ENCODE peak calls at places on chromosomes 5 and 9, in four cellular contexts. One of them, this sample, is unnamed.

GRCh38 chr9:123757547-123757946 is 172.4 kb downstream of the DENND1A start:
- DNase-seq in DMS79 treated with DMSO at 0.1 percent for 48 hours: no peak
- DNase-seq in EL: no peak
- DNase-seq in effector memory CD8-positive, alpha-beta T cell: no peak
- DNase-seq in this sample: no peak

GRCh38 chr5:35313296-35313695 is 83.0 kb upstream of the PRLR start:
- DNase-seq in DMS79 treated with DMSO at 0.1 percent for 48 hours: no peak
- DNase-seq in EL: peak
- DNase-seq in effector memory CD8-positive, alpha-beta T cell: no peak
- DNase-seq in this sample: peak

GRCh38 chr9:123312306-123312877 is 43.6 kb upstream of the CRB2 start:
- DNase-seq in DMS79 treated with DMSO at 0.1 percent for 48 hours: no peak
- DNase-seq in EL: no peak
- DNase-seq in effector memory CD8-positive, alpha-beta T cell: no peak
- DNase-seq in this sample: no peak

GRCh38 chr5:170110403-170111087 is 4.8 kb downstream of the FOXI1 start:
- DNase-seq in DMS79 treated with DMSO at 0.1 percent for 48 hours: no peak
- DNase-seq in EL: no peak
- DNase-seq in effector memory CD8-positive, alpha-beta T cell: no peak
- DNase-seq in this sample: no peak

GRCh38 chr5:72036951-72037350 is 70.3 kb upstream of the MAP1B start:
- DNase-seq in DMS79 treated with DMSO at 0.1 percent for 48 hours: no peak
- DNase-seq in EL: peak
- DNase-seq in effector memory CD8-positive, alpha-beta T cell: no peak
- DNase-seq in this sample: no peak

GRCh38 chr9:19554518-19554917 is 145.7 kb downstream of the ACER2 start:
- DNase-seq in DMS79 treated with DMSO at 0.1 percent for 48 hours: no peak
- DNase-seq in EL: no peak
- DNase-seq in effector memory CD8-positive, alpha-beta T cell: no peak
- DNase-seq in this sample: no peak

GRCh38 chr5:177132504-177133118 is 962 bp upstream of the NSD1 start:
- DNase-seq in DMS79 treated with DMSO at 0.1 percent for 48 hours: no peak
- DNase-seq in EL: peak
- DNase-seq in effector memory CD8-positive, alpha-beta T cell: no peak
- DNase-seq in this sample: no peak

GRCh38 chr5:64923151-64923685 is 154.5 kb downstream of the CWC27 start:
- DNase-seq in DMS79 treated with DMSO at 0.1 percent for 48 hours: no peak
- DNase-seq in EL: peak
- DNase-seq in effector memory CD8-positive, alpha-beta T cell: no peak
- DNase-seq in this sample: no peak

GRCh38 chr5:80757290-80757689 is 102.5 kb upstream of the DHFR start:
- DNase-seq in DMS79 treated with DMSO at 0.1 percent for 48 hours: no peak
- DNase-seq in EL: no peak
- DNase-seq in effector memory CD8-positive, alpha-beta T cell: no peak
- DNase-seq in this sample: no peak

GRCh38 chr9:14529629-14530028 is 163.6 kb downstream of the ZDHHC21 start:
- DNase-seq in DMS79 treated with DMSO at 0.1 percent for 48 hours: peak
- DNase-seq in EL: no peak
- DNase-seq in effector memory CD8-positive, alpha-beta T cell: no peak
- DNase-seq in this sample: no peak

GRCh38 chr5:84817953-84818352 is 433.3 kb upstream of the EDIL3 start:
- DNase-seq in DMS79 treated with DMSO at 0.1 percent for 48 hours: no peak
- DNase-seq in EL: no peak
- DNase-seq in effector memory CD8-positive, alpha-beta T cell: no peak
- DNase-seq in this sample: no peak

GRCh38 chr9:14314424-14314928 is 535 bp upstream of the NFIB start:
- DNase-seq in DMS79 treated with DMSO at 0.1 percent for 48 hours: peak
- DNase-seq in EL: peak
- DNase-seq in effector memory CD8-positive, alpha-beta T cell: no peak
- DNase-seq in this sample: no peak

GRCh38 chr9:12657233-12657632 is 36.0 kb upstream of the TYRP1 start:
- DNase-seq in DMS79 treated with DMSO at 0.1 percent for 48 hours: no peak
- DNase-seq in EL: no peak
- DNase-seq in effector memory CD8-positive, alpha-beta T cell: no peak
- DNase-seq in this sample: no peak

GRCh38 chr5:53607896-53608295 is 47.5 kb downstream of the NDUFS4 start:
- DNase-seq in DMS79 treated with DMSO at 0.1 percent for 48 hours: no peak
- DNase-seq in EL: peak
- DNase-seq in effector memory CD8-positive, alpha-beta T cell: no peak
- DNase-seq in this sample: peak

GRCh38 chr5:135951807-135952206 is 3.0 kb downstream of the LECT2 start:
- DNase-seq in DMS79 treated with DMSO at 0.1 percent for 48 hours: no peak
- DNase-seq in EL: no peak
- DNase-seq in effector memory CD8-positive, alpha-beta T cell: no peak
- DNase-seq in this sample: no peak

GRCh38 chr5:76273491-76273890 is 129.6 kb upstream of the IQGAP2 start:
- DNase-seq in DMS79 treated with DMSO at 0.1 percent for 48 hours: no peak
- DNase-seq in EL: no peak
- DNase-seq in effector memory CD8-positive, alpha-beta T cell: no peak
- DNase-seq in this sample: no peak

GRCh38 chr5:170338933-170339779 is 41.6 kb upstream of the LCP2 start:
- DNase-seq in DMS79 treated with DMSO at 0.1 percent for 48 hours: no peak
- DNase-seq in EL: no peak
- DNase-seq in effector memory CD8-positive, alpha-beta T cell: peak
- DNase-seq in this sample: no peak

GRCh38 chr5:175691761-175692160 is 33.9 kb downstream of the HRH2 start:
- DNase-seq in DMS79 treated with DMSO at 0.1 percent for 48 hours: no peak
- DNase-seq in EL: no peak
- DNase-seq in effector memory CD8-positive, alpha-beta T cell: no peak
- DNase-seq in this sample: no peak

GRCh38 chr5:149341846-149342245 is 3.5 kb upstream of the GRPEL2 start:
- DNase-seq in DMS79 treated with DMSO at 0.1 percent for 48 hours: no peak
- DNase-seq in EL: no peak
- DNase-seq in effector memory CD8-positive, alpha-beta T cell: no peak
- DNase-seq in this sample: no peak

GRCh38 chr5:28397502-28397941 is 1359.1 kb upstream of the CDH9 start:
- DNase-seq in DMS79 treated with DMSO at 0.1 percent for 48 hours: no peak
- DNase-seq in EL: no peak
- DNase-seq in effector memory CD8-positive, alpha-beta T cell: no peak
- DNase-seq in this sample: no peak

GRCh38 chr9:125593581-125593980 is 113.4 kb downstream of the MAPKAP1 start:
- DNase-seq in DMS79 treated with DMSO at 0.1 percent for 48 hours: no peak
- DNase-seq in EL: peak
- DNase-seq in effector memory CD8-positive, alpha-beta T cell: no peak
- DNase-seq in this sample: no peak

GRCh38 chr9:133977421-133978201 is 14.5 kb downstream of the VAV2 start:
- DNase-seq in DMS79 treated with DMSO at 0.1 percent for 48 hours: no peak
- DNase-seq in EL: no peak
- DNase-seq in effector memory CD8-positive, alpha-beta T cell: no peak
- DNase-seq in this sample: no peak

GRCh38 chr9:16290169-16290568 is 580.3 kb downstream of the BNC2 start:
- DNase-seq in DMS79 treated with DMSO at 0.1 percent for 48 hours: no peak
- DNase-seq in EL: no peak
- DNase-seq in effector memory CD8-positive, alpha-beta T cell: no peak
- DNase-seq in this sample: no peak

GRCh38 chr9:96241391-96241809 is 60.6 kb downstream of the HSD17B3 start:
- DNase-seq in DMS79 treated with DMSO at 0.1 percent for 48 hours: no peak
- DNase-seq in EL: no peak
- DNase-seq in effector memory CD8-positive, alpha-beta T cell: peak
- DNase-seq in this sample: no peak

GRCh38 chr5:147869112-147869511 is 9.4 kb upstream of the SCGB3A2 start:
- DNase-seq in DMS79 treated with DMSO at 0.1 percent for 48 hours: no peak
- DNase-seq in EL: no peak
- DNase-seq in effector memory CD8-positive, alpha-beta T cell: no peak
- DNase-seq in this sample: no peak

GRCh38 chr9:20205821-20206220 is 416.5 kb downstream of the MLLT3 start:
- DNase-seq in DMS79 treated with DMSO at 0.1 percent for 48 hours: no peak
- DNase-seq in EL: no peak
- DNase-seq in effector memory CD8-positive, alpha-beta T cell: no peak
- DNase-seq in this sample: peak

GRCh38 chr5:150058480-150059126 is 27.8 kb downstream of the CSF1R start:
- DNase-seq in DMS79 treated with DMSO at 0.1 percent for 48 hours: no peak
- DNase-seq in EL: peak
- DNase-seq in effector memory CD8-positive, alpha-beta T cell: no peak
- DNase-seq in this sample: no peak

GRCh38 chr9:136309101-136309801 is 5.4 kb upstream of the CCDC187 start:
- DNase-seq in DMS79 treated with DMSO at 0.1 percent for 48 hours: peak
- DNase-seq in EL: no peak
- DNase-seq in effector memory CD8-positive, alpha-beta T cell: no peak
- DNase-seq in this sample: no peak

GRCh38 chr5:156182174-156182967 is 144.6 kb upstream of the SGCD start:
- DNase-seq in DMS79 treated with DMSO at 0.1 percent for 48 hours: no peak
- DNase-seq in EL: no peak
- DNase-seq in effector memory CD8-positive, alpha-beta T cell: no peak
- DNase-seq in this sample: no peak

GRCh38 chr5:69451941-69452652 is 37.2 kb downstream of the MARVELD2 start:
- DNase-seq in DMS79 treated with DMSO at 0.1 percent for 48 hours: no peak
- DNase-seq in EL: no peak
- DNase-seq in effector memory CD8-positive, alpha-beta T cell: no peak
- DNase-seq in this sample: no peak

GRCh38 chr9:35835766-35836165 is 6.7 kb downstream of the TMEM8B start:
- DNase-seq in DMS79 treated with DMSO at 0.1 percent for 48 hours: no peak
- DNase-seq in EL: no peak
- DNase-seq in effector memory CD8-positive, alpha-beta T cell: no peak
- DNase-seq in this sample: no peak

GRCh38 chr5:8366296-8366695 is 497.3 kb downstream of the MTRR start:
- DNase-seq in DMS79 treated with DMSO at 0.1 percent for 48 hours: no peak
- DNase-seq in EL: no peak
- DNase-seq in effector memory CD8-positive, alpha-beta T cell: no peak
- DNase-seq in this sample: no peak

GRCh38 chr9:114282926-114283325 is 40.0 kb upstream of the ORM1 start:
- DNase-seq in DMS79 treated with DMSO at 0.1 percent for 48 hours: no peak
- DNase-seq in EL: peak
- DNase-seq in effector memory CD8-positive, alpha-beta T cell: no peak
- DNase-seq in this sample: peak

GRCh38 chr5:106680330-106680729 is 990.4 kb downstream of the EFNA5 start:
- DNase-seq in DMS79 treated with DMSO at 0.1 percent for 48 hours: no peak
- DNase-seq in EL: no peak
- DNase-seq in effector memory CD8-positive, alpha-beta T cell: no peak
- DNase-seq in this sample: no peak

GRCh38 chr9:13387668-13388124 is 108.2 kb upstream of the MPDZ start:
- DNase-seq in DMS79 treated with DMSO at 0.1 percent for 48 hours: no peak
- DNase-seq in EL: no peak
- DNase-seq in effector memory CD8-positive, alpha-beta T cell: no peak
- DNase-seq in this sample: no peak

GRCh38 chr5:87121315-87122170 is 146.1 kb upstream of the RASA1 start:
- DNase-seq in DMS79 treated with DMSO at 0.1 percent for 48 hours: no peak
- DNase-seq in EL: peak
- DNase-seq in effector memory CD8-positive, alpha-beta T cell: peak
- DNase-seq in this sample: peak

GRCh38 chr5:94432499-94432898 is 185.9 kb downstream of the KIAA0825 start:
- DNase-seq in DMS79 treated with DMSO at 0.1 percent for 48 hours: no peak
- DNase-seq in EL: peak
- DNase-seq in effector memory CD8-positive, alpha-beta T cell: no peak
- DNase-seq in this sample: peak

This sample was measured in AG09309.